ENCODE peak calls at places on chromosomes 6 and 20, in four cellular contexts. One of them, this sample, is unnamed.

GRCh38 chr6:127162808-127163207 is 44.3 kb downstream of the RSPO3 start:
- DNase-seq in K562: no peak
- DNase-seq in A549: no peak
- DNase-seq in GM12878: no peak
- DNase-seq in this sample: no peak

GRCh38 chr6:28506807-28507475 is 8.7 kb downstream of the GPX6 start:
- DNase-seq in K562: no peak
- DNase-seq in A549: no peak
- DNase-seq in GM12878: no peak
- DNase-seq in this sample: no peak

GRCh38 chr6:151241853-151242252 is 2.1 kb downstream of the AKAP12 start:
- DNase-seq in K562: no peak
- DNase-seq in A549: no peak
- DNase-seq in GM12878: no peak
- DNase-seq in this sample: no peak

GRCh38 chr6:51098801-51099200 is 280.1 kb downstream of the TFAP2B start:
- DNase-seq in K562: no peak
- DNase-seq in A549: no peak
- DNase-seq in GM12878: no peak
- DNase-seq in this sample: no peak

GRCh38 chr6:106363401-106364138 is 3.1 kb downstream of the CRYBG1 start:
- DNase-seq in K562: no peak
- DNase-seq in A549: no peak
- DNase-seq in GM12878: no peak
- DNase-seq in this sample: no peak

GRCh38 chr6:131143319-131143718 is 8.1 kb downstream of the AKAP7 start:
- DNase-seq in K562: no peak
- DNase-seq in A549: no peak
- DNase-seq in GM12878: no peak
- DNase-seq in this sample: no peak

GRCh38 chr20:50541606-50542041 is 31.4 kb downstream of the PTPN1 start:
- DNase-seq in K562: no peak
- DNase-seq in A549: no peak
- DNase-seq in GM12878: peak; percentile 73
- DNase-seq in this sample: no peak

GRCh38 chr20:48236485-48237055 is 451.3 kb upstream of the SULF2 start:
- DNase-seq in K562: no peak
- DNase-seq in A549: no peak
- DNase-seq in GM12878: no peak
- DNase-seq in this sample: no peak

GRCh38 chr6:88813045-88813444 is 150.4 kb downstream of the RNGTT start:
- DNase-seq in K562: no peak
- DNase-seq in A549: no peak
- DNase-seq in GM12878: no peak
- DNase-seq in this sample: no peak

DNA sequence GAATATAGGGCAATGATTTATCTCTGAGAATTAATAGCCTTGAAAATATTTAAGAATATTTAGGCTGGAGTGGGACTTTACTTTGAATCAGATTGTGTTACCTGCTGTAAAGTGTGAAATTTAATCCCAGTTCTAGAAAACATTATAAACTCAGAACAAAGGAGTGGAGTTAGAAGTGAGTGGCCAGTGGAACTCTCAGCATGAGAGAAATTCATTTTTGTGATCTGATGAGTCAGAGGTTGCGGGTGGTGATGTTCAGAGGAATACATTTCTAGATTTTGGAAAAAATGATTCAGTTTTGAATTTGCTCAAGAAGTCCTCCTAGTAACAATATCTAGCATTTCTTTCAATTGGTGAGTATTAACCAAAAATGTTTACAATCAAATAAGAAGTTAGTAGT is 167.5 kb downstream of the ZFAND3 start:
- DNase-seq in K562: no peak
- DNase-seq in A549: peak; percentile 4
- DNase-seq in GM12878: no peak
- DNase-seq in this sample: peak; percentile 60
- TF ChIP-seq ELK1 in K562: no peak
- TF ChIP-seq ELK1 in A549: no peak
- TF ChIP-seq ELK1 in GM12878: no peak
- TF ChIP-seq ELK1 in this sample: no peak

GRCh38 chr6:128521302-128521632 is 868 bp upstream of the PTPRK start:
- DNase-seq in K562: no peak
- DNase-seq in A549: no peak
- DNase-seq in GM12878: no peak
- DNase-seq in this sample: no peak

GRCh38 chr6:128518531-128519131 is 1.8 kb downstream of the PTPRK start:
- DNase-seq in K562: no peak
- DNase-seq in A549: no peak
- DNase-seq in GM12878: no peak
- DNase-seq in this sample: no peak

GRCh38 chr6:128519931-128520435 is 416 bp downstream of the PTPRK start:
- DNase-seq in K562: no peak
- DNase-seq in A549: no peak
- DNase-seq in GM12878: no peak
- DNase-seq in this sample: no peak

GRCh38 chr6:128520436-128521301 is at the start of gene PTPRK:
- DNase-seq in K562: peak; percentile 28
- DNase-seq in A549: peak; percentile 50
- DNase-seq in GM12878: no peak
- DNase-seq in this sample: peak; percentile 91

DNA sequence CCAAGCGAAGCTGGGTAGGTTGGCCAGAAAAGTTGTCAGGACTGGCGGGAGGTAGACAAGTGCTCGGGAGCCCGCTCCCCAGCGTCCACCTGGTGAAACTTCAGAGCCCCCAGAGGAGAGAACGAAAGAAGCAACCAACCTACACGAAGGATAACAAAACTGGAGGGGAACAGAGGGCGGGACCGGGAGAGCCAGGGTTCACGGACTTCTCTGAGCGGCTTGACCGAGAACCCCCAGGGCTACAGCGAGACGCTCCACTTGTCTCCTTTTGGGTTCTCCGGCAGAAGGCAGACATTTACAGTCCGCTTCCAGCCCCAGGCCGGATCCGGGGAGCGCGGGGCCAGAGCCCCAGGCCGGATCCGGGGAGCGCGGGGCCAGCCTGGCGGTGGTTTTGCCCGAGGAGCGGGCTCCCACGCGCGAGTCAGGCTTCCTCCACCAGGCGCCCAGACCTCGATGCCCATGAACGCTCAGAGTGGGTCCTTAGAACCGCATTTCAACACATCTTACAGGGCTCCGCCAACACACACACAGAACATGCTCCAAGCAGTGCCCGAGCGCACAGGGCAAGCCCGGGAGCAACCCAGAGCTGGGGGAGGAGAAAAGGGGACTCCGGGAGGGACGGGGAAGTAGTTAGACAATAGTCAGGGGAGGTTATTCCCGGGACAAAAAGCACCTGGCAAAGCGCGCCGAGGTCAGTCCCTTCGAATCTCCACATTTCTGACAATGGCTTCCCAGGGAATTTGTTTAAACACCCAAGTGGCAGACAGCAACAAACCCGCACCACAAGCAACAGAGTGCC is 1.1 kb downstream of the PTPRK start:
- DNase-seq in K562: no peak
- DNase-seq in A549: peak; percentile 31
- DNase-seq in GM12878: no peak
- DNase-seq in this sample: peak; percentile 45
- TF ChIP-seq ELK1 in K562: no peak
- TF ChIP-seq ELK1 in A549: no peak
- TF ChIP-seq ELK1 in GM12878: no peak
- TF ChIP-seq ELK1 in this sample: no peak

GRCh38 chr6:154277578-154278128 is 79.0 kb downstream of the IPCEF1 start:
- DNase-seq in K562: no peak
- DNase-seq in A549: no peak
- DNase-seq in GM12878: no peak
- DNase-seq in this sample: no peak

GRCh38 chr6:154274175-154274574 is 82.4 kb downstream of the IPCEF1 start:
- DNase-seq in K562: no peak
- DNase-seq in A549: no peak
- DNase-seq in GM12878: no peak
- DNase-seq in this sample: no peak

DNA sequence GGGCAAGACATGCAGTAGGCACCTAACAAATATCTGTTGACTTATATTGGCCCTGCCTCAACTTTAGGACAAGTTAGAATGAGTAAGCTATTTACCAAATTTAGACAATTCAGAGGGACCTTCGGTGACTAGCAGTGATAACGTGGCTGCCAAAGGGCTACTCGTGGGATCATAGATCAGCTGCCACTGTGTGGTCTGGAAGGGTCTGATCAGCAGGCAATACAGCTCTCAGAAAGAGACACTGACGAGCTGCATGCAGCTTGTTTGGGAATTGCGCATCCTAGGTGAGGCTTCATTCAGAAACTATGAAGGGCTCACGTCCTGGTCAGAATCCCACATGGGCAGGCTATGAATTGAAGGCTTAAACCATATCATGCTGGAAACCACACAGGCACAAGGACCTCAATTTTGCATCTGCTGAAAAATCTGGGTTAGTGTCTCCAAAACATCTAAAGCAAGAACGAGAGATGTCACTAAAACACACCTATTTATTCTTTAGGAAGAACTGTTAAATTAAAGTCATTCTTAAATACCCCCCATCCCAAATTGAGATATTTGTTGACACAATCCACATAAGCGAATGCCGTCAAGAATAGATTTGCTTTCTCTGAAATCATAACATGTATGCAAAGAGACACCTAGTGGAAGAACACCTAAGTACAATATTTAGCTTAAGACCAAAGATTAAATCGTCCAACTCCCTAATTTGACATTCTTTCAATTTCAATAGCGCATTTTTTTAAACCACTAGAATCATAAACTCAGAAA is 79.6 kb downstream of the IPCEF1 start:
- DNase-seq in K562: peak; percentile 22
- DNase-seq in A549: peak; percentile 8
- DNase-seq in GM12878: no peak
- DNase-seq in this sample: peak; percentile 50
- TF ChIP-seq ELK1 in K562: no peak
- TF ChIP-seq ELK1 in A549: no peak
- TF ChIP-seq ELK1 in GM12878: no peak
- TF ChIP-seq ELK1 in this sample: no peak

DNA sequence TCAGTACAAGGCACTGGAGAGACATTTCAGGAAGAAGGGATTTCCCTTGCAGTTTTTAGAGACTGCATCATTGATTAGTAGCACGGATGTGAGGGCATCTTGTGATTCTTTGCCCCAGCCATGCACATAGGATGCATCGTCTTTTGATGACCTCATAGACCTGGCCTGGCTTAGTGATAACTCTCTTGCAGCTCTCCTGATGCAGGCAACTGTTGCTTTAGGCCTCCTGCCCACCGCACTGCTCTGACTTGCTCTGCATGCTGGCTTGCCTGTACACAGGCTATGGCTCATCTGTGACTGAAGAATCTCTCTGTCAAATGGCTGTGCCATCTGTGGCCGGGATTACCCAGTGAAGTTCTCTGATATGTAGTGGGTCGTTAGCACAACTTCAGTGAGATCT is 207.7 kb upstream of the PTCHD4 start:
- DNase-seq in K562: no peak
- DNase-seq in A549: no peak
- DNase-seq in GM12878: no peak
- DNase-seq in this sample: peak; percentile 78
- TF ChIP-seq ELK1 in K562: no peak
- TF ChIP-seq ELK1 in A549: no peak
- TF ChIP-seq ELK1 in GM12878: no peak
- TF ChIP-seq ELK1 in this sample: no peak

DNA sequence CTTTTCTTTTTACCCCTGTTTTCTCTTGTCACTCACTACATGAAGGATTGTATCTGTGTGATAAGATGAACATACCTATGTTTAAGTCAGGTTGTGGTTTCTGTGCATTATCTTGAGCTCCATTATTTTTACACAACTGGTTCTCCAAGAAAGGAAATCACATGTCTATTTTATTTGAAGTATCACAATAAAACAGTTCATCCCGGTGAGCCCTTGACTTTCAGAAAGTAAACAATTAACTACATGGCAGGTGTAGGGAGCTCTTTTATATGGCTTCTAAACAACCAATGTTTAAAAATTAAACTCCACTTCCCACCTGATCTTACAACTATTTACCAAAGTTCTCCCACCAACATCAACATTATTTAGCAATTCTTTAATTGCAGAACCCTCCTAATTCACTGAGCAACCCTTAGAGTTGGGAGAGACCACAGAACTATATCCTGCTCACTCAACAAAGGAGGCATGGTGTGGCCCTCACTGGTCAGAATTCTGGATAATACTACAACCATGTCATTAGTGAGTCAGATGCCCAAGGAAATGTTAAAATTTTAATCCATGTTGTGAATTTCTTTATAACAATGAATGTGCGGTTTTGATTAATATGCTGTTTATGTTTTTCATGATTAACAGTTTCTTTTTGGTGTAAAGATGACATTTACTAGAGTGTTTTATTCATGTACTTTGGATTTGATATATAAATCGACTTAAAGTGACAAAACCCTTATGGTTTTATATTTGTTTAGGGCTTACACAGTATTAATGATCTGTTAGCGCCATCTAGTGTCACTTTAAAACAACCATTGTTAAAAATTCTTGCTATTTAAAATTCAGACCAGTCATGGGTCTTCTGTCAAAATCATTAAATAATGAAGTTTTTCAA is 50.0 kb upstream of the SCGN start:
- DNase-seq in K562: peak; percentile 35
- DNase-seq in A549: peak; percentile 28
- DNase-seq in GM12878: no peak
- DNase-seq in this sample: peak; percentile 67
- TF ChIP-seq ELK1 in K562: no peak
- TF ChIP-seq ELK1 in A549: no peak
- TF ChIP-seq ELK1 in GM12878: no peak
- TF ChIP-seq ELK1 in this sample: no peak

DNA sequence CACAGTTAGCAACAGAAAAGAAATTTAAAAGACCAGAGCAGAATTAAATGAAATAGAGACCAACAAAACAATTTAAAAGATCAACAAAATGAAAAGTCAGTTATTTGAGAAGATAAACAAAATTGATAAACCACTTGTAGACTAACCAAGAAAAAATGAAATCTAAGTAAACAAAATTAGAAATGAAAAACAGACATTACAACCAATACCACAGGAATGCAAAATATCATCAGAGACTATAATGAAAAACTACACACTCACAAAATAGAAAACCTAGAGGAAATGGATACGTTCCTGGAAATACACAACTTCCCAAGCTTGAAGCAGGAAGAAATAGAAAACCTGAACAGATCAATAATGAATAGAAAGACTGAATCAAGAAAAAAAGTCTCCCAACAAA is 97.8 kb downstream of the WDR27 start:
- DNase-seq in K562: no peak
- DNase-seq in A549: no peak
- DNase-seq in GM12878: no peak
- DNase-seq in this sample: peak; percentile 35
- TF ChIP-seq ELK1 in K562: no peak
- TF ChIP-seq ELK1 in A549: no peak
- TF ChIP-seq ELK1 in GM12878: no peak
- TF ChIP-seq ELK1 in this sample: no peak

GRCh38 chr20:19692685-19693119 is 65.4 kb upstream of the RIN2 start:
- DNase-seq in K562: peak; percentile 48
- DNase-seq in A549: peak; percentile 71
- DNase-seq in GM12878: no peak
- DNase-seq in this sample: peak; percentile 22
- TF ChIP-seq ELK1 in K562: no peak
- TF ChIP-seq ELK1 in A549: no peak
- TF ChIP-seq ELK1 in GM12878: no peak
- TF ChIP-seq ELK1 in this sample: no peak